ENCODE peak calls at places on chromosomes 11 and 22, in five cellular contexts. N is tibial nerve, O is body of pancreas, V is right lobe of liver, S is heart right ventricle. F is an unnamed sample.

GRCh38 chr11:78564037-78564888 is 10.4 kb downstream of the NARS2 start:
- DNase-seq in S (no peak), V (no peak), O (peak; percentile 45), N (no peak), F (no peak)

GRCh38 chr11:47124675-47125074 is 52.0 kb downstream of the ARFGAP2 start:
- DNase-seq in O (no peak), V (no peak), S (no peak), N (no peak), F (no peak)

GRCh38 chr11:116981216-116981887 is 116.9 kb downstream of the SIK3 start:
- DNase-seq in V (no peak), S (no peak), N (no peak), O (no peak), F (no peak)

GRCh38 chr22:19870153-19871022 is 15.7 kb upstream of the GNB1L start:
- DNase-seq in O (peak; percentile 15), N (peak; percentile 8), S (peak; percentile 28), V (peak; percentile 17), F (peak; percentile 62)

GRCh38 chr22:40594346-40594745 is 42.2 kb downstream of the MRTFA start:
- DNase-seq in S (no peak), V (no peak), N (no peak), O (no peak), F (no peak)

GRCh38 chr11:70033711-70034070 is 44.4 kb upstream of the ANO1 start:
- DNase-seq in O (no peak), S (no peak), N (no peak), V (no peak), F (no peak)

GRCh38 chr11:107549253-107549953 is 16.1 kb downstream of the ALKBH8 start:
- DNase-seq in V (no peak), N (no peak), S (no peak), O (no peak), F (no peak)

GRCh38 chr11:116276051-116277044 is 496.4 kb downstream of the BUD13 start:
- DNase-seq in S (peak; percentile 81), O (peak; percentile 85), N (peak; percentile 69), V (peak; percentile 72), F (peak; percentile 87)

GRCh38 chr11:131195801-131196517 is 174.5 kb upstream of the NTM start:
- DNase-seq in N (no peak), V (no peak), O (peak; percentile 59), S (peak; percentile 52), F (no peak)

GRCh38 chr11:65026810-65027209 is 429 bp upstream of the SNX15 start:
- DNase-seq in N (no peak), O (no peak), V (no peak), S (no peak), F (no peak)
- H3K27ac ChIP-seq in N (peak overlapping the region; percentile 92), O (no peak overlapping the region), V (peak overlapping the region; percentile 77), S (peak overlapping the region; percentile 92), F (peak overlapping the region; percentile 88)

GRCh38 chr11:75745807-75746206 is 22.8 kb upstream of the DGAT2 start:
- DNase-seq in O (no peak), V (no peak), N (no peak), S (no peak), F (no peak)

GRCh38 chr11:75735181-75735845 is 17.7 kb downstream of the MOGAT2 start:
- DNase-seq in V (no peak), N (no peak), S (no peak), O (no peak), F (no peak)

GRCh38 chr11:75737314-75737713 is 19.7 kb downstream of the MOGAT2 start:
- DNase-seq in N (no peak), V (peak; percentile 77), S (no peak), O (no peak), F (no peak)

GRCh38 chr11:75743711-75744563 is 24.6 kb upstream of the DGAT2 start:
- DNase-seq in N (no peak), S (peak; percentile 34), O (peak; percentile 19), V (peak; percentile 74), F (no peak)

GRCh38 chr11:75740681-75741080 is 23.0 kb downstream of the MOGAT2 start:
- DNase-seq in V (no peak), S (no peak), O (no peak), N (no peak), F (no peak)
- TF ChIP-seq CTCF in V (no peak), S (no peak), O (no peak), N (no peak), F (no peak)

DNA sequence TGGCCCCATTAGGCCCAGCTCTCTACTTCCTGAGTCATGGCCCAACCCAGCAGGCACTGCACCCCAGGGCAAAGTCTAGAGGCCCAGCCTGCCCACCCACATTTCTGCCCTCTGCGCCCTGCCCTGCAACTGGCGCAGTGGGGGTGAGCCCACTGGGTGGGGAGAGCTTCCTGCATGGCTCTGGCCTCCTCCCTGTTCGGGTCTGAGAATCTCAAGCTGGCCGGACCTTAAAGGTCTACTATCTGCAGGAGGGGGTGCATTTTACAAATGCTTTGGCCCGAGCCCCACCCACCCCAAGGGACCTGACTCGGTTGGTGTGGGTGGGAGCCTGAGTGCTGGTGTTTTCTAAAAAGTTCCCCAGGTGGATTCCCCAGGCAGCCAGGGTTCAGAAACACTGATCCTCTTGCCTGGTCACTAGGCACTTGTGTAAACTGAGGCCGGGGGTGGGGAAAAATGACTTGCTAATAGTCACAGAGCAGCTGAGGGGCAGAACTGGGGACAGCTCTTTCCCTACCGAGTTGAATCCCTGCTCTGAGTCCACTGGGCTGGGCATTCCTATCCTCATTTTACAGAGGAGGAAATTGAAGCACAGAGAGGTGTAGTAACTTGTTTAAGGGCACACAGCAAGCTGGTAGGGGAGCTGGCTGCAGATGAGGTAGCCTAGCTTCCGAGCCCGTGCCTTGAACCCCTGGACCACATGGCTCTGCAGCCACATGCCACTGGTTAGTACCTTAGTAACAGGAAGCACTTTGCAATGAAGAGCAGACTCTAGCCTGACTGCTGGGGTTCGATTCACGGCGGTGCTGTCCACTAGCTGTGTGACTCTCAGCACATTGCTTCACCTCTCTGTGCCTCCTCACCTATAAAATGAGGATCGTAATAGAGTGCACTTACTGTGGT is 36.3 kb downstream of the CD82 start:
- DNase-seq in N (no peak), V (no peak), O (no peak), S (no peak), F (no peak)
- H3K4me1 ChIP-seq in N (no peaks in the 10 kb centered on the region), V (no peaks in the 10 kb centered on the region), O (peaks cover under 1% of the 10 kb centered on the region), S (peaks cover 9% of the 10 kb centered on the region), F (no peaks in the 10 kb centered on the region)

GRCh38 chr11:104678408-104678807 is 219.9 kb downstream of the CASP12 start:
- DNase-seq in V (no peak), N (no peak), S (no peak), O (no peak), F (no peak)
- H3K27ac ChIP-seq in V (no peak overlapping the region), N (no peak overlapping the region), S (no peak overlapping the region), O (no peak overlapping the region), F (no peak overlapping the region)

GRCh38 chr22:17999851-18000250 is 24.5 kb downstream of the MICAL3 start:
- DNase-seq in N (no peak), V (no peak), O (peak; percentile 51), S (no peak), F (no peak)

GRCh38 chr22:17998913-17999312 is 25.4 kb downstream of the MICAL3 start:
- DNase-seq in V (peak; percentile 51), S (no peak), O (peak; percentile 90), N (no peak), F (no peak)

GRCh38 chr22:17997456-17997855 is 26.9 kb downstream of the MICAL3 start:
- DNase-seq in O (no peak), N (no peak), V (no peak), S (no peak), F (no peak)

GRCh38 chr22:18000441-18001039 is 23.8 kb downstream of the MICAL3 start:
- DNase-seq in N (no peak), V (no peak), S (no peak), O (peak; percentile 45), F (peak; percentile 81)

DNA sequence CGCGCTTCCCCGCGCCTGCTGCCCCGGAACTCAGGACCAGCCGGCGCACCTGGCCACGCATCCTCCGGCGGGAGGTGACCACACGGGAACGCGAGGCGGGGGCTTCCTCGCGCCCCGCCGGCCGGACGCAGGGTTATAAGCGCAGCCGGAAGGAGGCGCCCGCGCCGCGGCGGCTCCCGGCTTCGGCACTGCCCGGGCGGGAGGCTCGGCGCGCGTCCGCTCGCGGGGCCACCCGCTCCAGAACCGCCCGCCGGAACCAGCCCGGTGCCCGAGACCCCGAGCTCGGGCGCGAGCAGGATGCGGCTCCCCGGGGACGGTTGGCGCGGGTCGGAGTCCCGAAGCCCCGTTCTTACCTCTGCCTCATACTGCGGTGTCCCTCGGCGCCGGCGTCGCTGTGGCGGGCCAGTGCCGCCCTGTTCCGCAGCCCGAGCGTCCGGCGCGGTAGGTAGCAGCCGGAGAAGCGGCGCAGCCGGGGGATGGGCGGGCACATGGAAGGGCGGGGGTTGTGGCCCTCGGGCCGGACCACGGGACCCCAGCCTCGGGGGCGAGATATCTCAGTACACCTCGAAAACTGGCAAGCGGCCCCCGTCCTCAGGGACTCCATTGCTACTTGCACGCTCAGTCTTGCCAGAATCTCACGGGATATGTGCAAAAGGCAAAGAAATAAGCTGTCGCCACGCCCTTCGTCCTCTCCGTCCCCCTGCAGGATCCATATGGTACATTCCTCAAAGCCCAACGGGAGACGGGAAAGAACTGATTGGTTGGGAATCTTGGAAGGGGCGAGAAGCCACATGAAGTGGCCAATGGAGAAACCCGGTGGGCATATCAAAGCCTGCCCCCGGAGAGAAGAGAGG is 23.1 kb downstream of the MICAL3 start:
- DNase-seq in V (peak; percentile 93), N (peak; percentile 73), O (peak; percentile 91), S (peak; percentile 90), F (peak; percentile 97)
- TF ChIP-seq CTCF in V (peak; percentile 48), N (peak; percentile 74), O (peak; percentile 43), S (peak; percentile 54), F (peak; percentile 27)

F was measured in kidney.